ENCODE peak calls at places on chromosomes 13 and 19, in four cellular contexts. Z is fibroblast of mammary gland, P is mesothelial cell of epicardium, H is upper lobe of right lung. S is an unnamed sample.

GRCh38 chr19:16611121-16611520 is 16.9 kb downstream of the MED26 start:
- DNase-seq in Z (no peak), P (no peak), H (no peak), S (no peak)

GRCh38 chr19:12766051-12766521 is 9.3 kb downstream of the HOOK2 start:
- DNase-seq in Z (peak), P (peak), H (peak), S (no peak)

GRCh38 chr19:8631425-8631819 is 989 bp downstream of the NFILZ start:
- DNase-seq in Z (no peak), P (no peak), H (no peak), S (no peak)

GRCh38 chr13:37412271-37412683 is 186.3 kb downstream of the POSTN start:
- DNase-seq in Z (peak), P (no peak), H (no peak), S (no peak)

GRCh38 chr19:2227415-2228156 is 8.5 kb downstream of the PLEKHJ1 start:
- DNase-seq in Z (no peak), P (no peak), H (no peak), S (no peak)

GRCh38 chr19:17259118-17259780 is 5.3 kb downstream of the USHBP1 start:
- DNase-seq in Z (no peak), P (no peak), H (no peak), S (no peak)

GRCh38 chr13:50677687-50678463 is 165.6 kb downstream of the DLEU7 start:
- DNase-seq in Z (peak), P (no peak), H (no peak), S (no peak)

GRCh38 chr19:5138606-5139594 is 170.0 kb downstream of the KDM4B start:
- DNase-seq in Z (peak), P (no peak), H (no peak), S (no peak)

GRCh38 chr19:54390942-54391577 is 24.2 kb upstream of the TTYH1 start:
- DNase-seq in Z (peak), P (peak), H (no peak), S (peak)

GRCh38 chr13:110559429-110559943 is 2.0 kb downstream of the RAB20 start:
- DNase-seq in Z (no peak), P (no peak), H (peak), S (no peak)

GRCh38 chr13:109577191-109577700 is 209.1 kb downstream of the IRS2 start:
- DNase-seq in Z (no peak), P (no peak), H (no peak), S (no peak)

GRCh38 chr19:1295169-1296012 is 9.7 kb downstream of the EFNA2 start:
- DNase-seq in Z (no peak), P (no peak), H (no peak), S (no peak)

GRCh38 chr19:6744381-6745288 is 5.2 kb downstream of the TRIP10 start:
- DNase-seq in Z (peak), P (peak), H (peak), S (no peak)

GRCh38 chr13:81874681-81875661 is 1534.0 kb upstream of the SPRY2 start:
- DNase-seq in Z (no peak), P (no peak), H (no peak), S (no peak)

GRCh38 chr19:3538965-3539742 is at the start of gene TEKTIP1:
- DNase-seq in Z (no peak), P (no peak), H (peak), S (no peak)

GRCh38 chr13:98927954-98928927 is 49.6 kb downstream of the DOCK9 start:
- DNase-seq in Z (peak), P (no peak), H (no peak), S (no peak)

GRCh38 chr19:2084993-2085720 is 11.0 kb downstream of the MOB3A start:
- DNase-seq in Z (peak), P (no peak), H (peak), S (no peak)

GRCh38 chr19:38395381-38396127 is 7.1 kb downstream of the SPRED3 start:
- DNase-seq in Z (no peak), P (no peak), H (no peak), S (no peak)

GRCh38 chr13:26253262-26253786 is 605 bp upstream of the CDK8 start:
- DNase-seq in Z (no peak), P (no peak), H (no peak), S (no peak)

GRCh38 chr13:29922281-29922821 is 71.9 kb upstream of the UBL3 start:
- DNase-seq in Z (peak), P (no peak), H (no peak), S (no peak)

GRCh38 chr13:98921786-98922185 is 56.1 kb downstream of the DOCK9 start:
- DNase-seq in Z (no peak), P (no peak), H (no peak), S (no peak)

GRCh38 chr13:80952158-80952557 is 611.2 kb upstream of the SPRY2 start:
- DNase-seq in Z (no peak), P (no peak), H (no peak), S (no peak)

GRCh38 chr19:45952691-45953505 is 20.8 kb downstream of the NOVA2 start:
- DNase-seq in Z (peak), P (peak), H (no peak), S (no peak)

GRCh38 chr13:75316427-75316826 is 165.5 kb downstream of the TBC1D4 start:
- DNase-seq in Z (peak), P (no peak), H (no peak), S (no peak)

GRCh38 chr19:49491030-49491803 is 3.8 kb downstream of the RPL13A start:
- DNase-seq in Z (no peak), P (no peak), H (no peak), S (no peak)

GRCh38 chr19:49490287-49491029 is 3.0 kb downstream of the RPL13A start:
- DNase-seq in Z (no peak), P (no peak), H (no peak), S (no peak)

GRCh38 chr19:49488863-49489537 is 1.6 kb downstream of the RPL13A start:
- DNase-seq in Z (no peak), P (no peak), H (no peak), S (no peak)

GRCh38 chr19:49488046-49488862 is 846 bp downstream of the RPL13A start:
- DNase-seq in Z (no peak), P (no peak), H (no peak), S (no peak)

GRCh38 chr19:49489601-49490167 is 2.3 kb downstream of the RPL13A start:
- DNase-seq in Z (peak), P (no peak), H (no peak), S (no peak)
- TF ChIP-seq CTCF in Z (no peak), P (no peak), H (no peak), S (peak)

DNA sequence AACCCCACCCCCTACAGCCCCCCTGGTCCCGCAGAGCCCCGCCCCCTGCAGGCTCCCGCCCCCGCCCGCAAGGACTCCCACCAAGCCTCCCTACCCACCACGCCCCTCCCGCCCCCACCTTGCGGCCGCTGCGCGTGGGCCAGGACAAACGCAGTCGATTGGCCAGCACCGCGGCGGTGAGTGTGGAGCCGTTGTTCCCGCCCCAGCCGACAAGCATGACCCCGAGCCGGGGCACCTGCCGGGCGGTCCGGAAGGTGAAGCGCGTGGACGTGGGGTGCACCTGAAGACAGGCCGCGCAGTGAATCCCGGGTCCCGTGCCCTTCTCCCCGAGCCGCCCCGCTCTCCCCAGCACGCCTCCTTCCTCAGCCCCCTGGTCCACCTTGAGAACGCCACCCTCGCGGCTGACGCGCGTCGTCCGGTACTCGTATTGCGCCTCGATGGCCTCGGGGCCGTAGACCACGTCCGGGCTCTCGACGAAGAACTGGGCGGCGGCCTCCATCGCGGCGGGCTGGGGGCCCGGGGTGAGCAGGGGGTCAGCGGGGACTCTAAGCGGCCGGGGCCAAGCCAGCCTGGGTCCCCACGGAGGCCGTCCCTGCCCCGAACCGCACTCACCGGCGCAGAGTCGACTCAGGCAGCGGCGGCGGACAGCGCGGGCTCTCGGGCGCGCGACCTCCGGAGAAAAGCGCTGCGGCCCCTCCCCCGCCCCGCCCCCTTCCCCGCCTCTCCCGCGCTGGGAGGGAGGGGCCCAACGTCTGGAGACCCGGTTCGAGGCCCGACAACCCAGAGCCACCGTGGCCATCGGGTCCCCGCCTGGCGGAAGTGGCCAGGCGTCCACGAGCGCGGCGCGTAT is at the start of gene ISYNA1:
- DNase-seq in Z (no peak), P (peak), H (peak), S (peak)
- TF ChIP-seq CTCF in Z (no peak), P (no peak), H (no peak), S (no peak)

GRCh38 chr19:29596885-29597525 is 9.1 kb upstream of the POP4 start:
- DNase-seq in Z (peak), P (no peak), H (no peak), S (no peak)
- TF ChIP-seq CTCF in Z (peak), P (no peak), H (no peak), S (peak)

GRCh38 chr13:27329210-27329609 is 58.6 kb downstream of the RASL11A start:
- DNase-seq in Z (no peak), P (no peak), H (no peak), S (no peak)
- TF ChIP-seq CTCF in Z (no peak), P (no peak), H (no peak), S (no peak)

DNA sequence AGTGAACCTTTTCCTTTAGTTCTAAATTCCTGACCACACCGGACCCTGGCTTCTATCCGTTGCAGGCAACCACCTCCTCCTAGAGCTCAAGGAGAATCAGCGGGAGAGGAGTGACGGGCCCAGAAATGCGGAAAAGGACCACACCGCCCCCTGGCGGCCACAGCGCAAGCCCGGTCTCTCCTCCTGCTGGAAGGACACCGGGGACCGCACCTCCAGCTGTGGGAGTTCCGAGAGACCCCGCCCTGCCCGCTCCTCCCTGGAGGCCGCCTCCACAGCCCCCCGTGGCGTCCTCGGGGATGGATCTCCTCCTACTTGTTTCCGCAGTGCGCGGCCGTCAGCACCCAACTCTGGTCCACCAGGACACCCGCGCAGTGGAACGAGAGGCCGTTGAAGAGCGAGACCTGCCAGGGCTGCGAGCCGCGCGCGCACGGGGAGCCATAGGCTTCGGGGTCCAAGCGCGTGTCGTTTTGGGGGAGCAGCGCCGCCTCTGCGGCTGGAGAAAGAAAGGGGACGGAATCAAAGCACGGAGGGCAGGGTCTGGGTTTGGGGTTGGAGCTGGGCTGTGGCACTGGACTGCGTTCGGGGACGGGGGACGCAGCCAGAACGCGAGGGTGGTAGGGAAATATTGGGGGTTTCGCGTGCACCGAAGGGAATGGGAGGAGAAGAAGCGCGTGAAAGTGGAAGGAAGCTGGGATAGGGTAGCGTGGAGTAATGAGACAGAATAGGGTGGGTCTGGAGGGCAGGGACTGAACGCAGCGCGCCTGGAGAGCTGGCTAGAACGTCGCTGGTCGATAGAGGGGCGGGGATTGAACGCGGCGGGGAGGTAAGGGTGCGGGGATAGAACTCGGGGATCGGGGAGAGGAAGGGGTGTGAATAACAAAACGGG is 2.5 kb downstream of the KLK10 start:
- DNase-seq in Z (peak), P (peak), H (no peak), S (peak)
- TF ChIP-seq CTCF in Z (peak), P (peak), H (peak), S (peak)

S was measured in D721Med.